ENCODE peak calls at places on chromosomes 16 and 17, in nine cellular contexts. K, L, S, C, Q, E, X, V and F are unnamed samples.

GRCh38 chr17:73363788-73364522 is 52.2 kb upstream of the CDC42EP4 start:
- DNase-seq in Q (no peak), L (peak), V (no peak), C (no peak), K (no peak), S (no peak), X (peak), E (no peak), F (no peak)

GRCh38 chr17:57946798-57947358 is 8.3 kb downstream of the CUEDC1 start:
- DNase-seq in S (no peak), L (no peak), C (peak), Q (no peak), V (no peak), E (peak), K (peak), X (no peak), F (peak)

GRCh38 chr16:82506734-82507133 is 120.0 kb upstream of the CDH13 start:
- DNase-seq in S (no peak), Q (no peak), K (peak), L (no peak), C (peak), X (no peak), V (no peak), E (no peak), F (no peak)

GRCh38 chr17:66451188-66452149 is 149.1 kb downstream of the PRKCA start:
- DNase-seq in K (no peak), Q (peak), V (no peak), C (no peak), L (peak), E (peak), S (no peak), X (peak), F (no peak)

GRCh38 chr16:49492896-49493620 is 119.5 kb downstream of the C16orf78 start:
- DNase-seq in E (no peak), X (peak), L (peak), C (no peak), K (no peak), V (no peak), S (no peak), Q (peak), F (no peak)

GRCh38 chr17:64326420-64327054 is 63.5 kb upstream of the TEX2 start:
- DNase-seq in E (peak), S (no peak), V (no peak), Q (no peak), K (peak), C (peak), L (no peak), X (no peak), F (peak)

GRCh38 chr17:64661981-64662773 is at the start of gene SMURF2:
- DNase-seq in L (peak), C (peak), X (peak), E (peak), V (peak), S (no peak), Q (peak), K (peak), F (peak)

GRCh38 chr16:9096416-9096952 is 5.0 kb downstream of the HAPSTR1 start:
- DNase-seq in S (no peak), V (no peak), X (no peak), C (no peak), K (no peak), E (no peak), L (no peak), Q (no peak), F (peak)

GRCh38 chr17:21573961-21574610 is 118.2 kb upstream of the KCNJ18 start:
- DNase-seq in E (no peak), Q (peak), L (no peak), S (no peak), X (no peak), C (peak), V (no peak), K (peak), F (peak)

GRCh38 chr16:76114681-76115080 is 162.5 kb upstream of the CNTNAP4 start:
- DNase-seq in V (no peak), E (no peak), C (no peak), X (no peak), L (no peak), Q (no peak), K (no peak), S (no peak), F (no peak)

GRCh38 chr16:30886145-30886544 is 7.7 kb downstream of the BCL7C start:
- DNase-seq in C (no peak), S (no peak), V (no peak), X (no peak), Q (no peak), E (no peak), K (no peak), L (no peak), F (no peak)

GRCh38 chr17:36773039-36773438 is 164.2 kb upstream of the LHX1 start:
- DNase-seq in E (no peak), S (no peak), C (no peak), K (no peak), V (no peak), X (peak), Q (no peak), L (no peak), F (no peak)

GRCh38 chr16:86466695-86467406 is 43.5 kb upstream of the FOXF1 start:
- DNase-seq in L (no peak), E (no peak), X (no peak), V (no peak), S (no peak), C (peak), Q (no peak), K (no peak), F (no peak)

GRCh38 chr16:27355610-27356009 is 41.8 kb downstream of the IL4R start:
- DNase-seq in X (peak), E (peak), S (peak), L (peak), K (peak), C (peak), Q (no peak), V (peak), F (no peak)

GRCh38 chr17:55527520-55528118 is 16.4 kb upstream of the SMIM36 start:
- DNase-seq in V (no peak), Q (peak), C (peak), L (peak), E (peak), X (peak), S (peak), K (peak), F (peak)

GRCh38 chr16:471353-472198 is 46.1 kb downstream of the RAB11FIP3 start:
- DNase-seq in Q (peak), K (peak), C (peak), V (peak), E (no peak), X (peak), L (peak), S (no peak), F (peak)

GRCh38 chr17:79160980-79161621 is 86.5 kb downstream of the ENGASE start:
- DNase-seq in V (no peak), E (no peak), C (no peak), X (peak), L (peak), Q (no peak), S (no peak), K (no peak), F (no peak)

GRCh38 chr17:40298726-40299125 is 10.3 kb upstream of the RARA start:
- DNase-seq in E (no peak), K (peak), Q (no peak), S (no peak), X (no peak), V (no peak), C (no peak), L (no peak), F (no peak)

GRCh38 chr17:40530988-40531971 is 29.9 kb upstream of the TNS4 start:
- DNase-seq in X (no peak), V (no peak), Q (no peak), S (no peak), C (no peak), L (no peak), E (no peak), K (no peak), F (no peak)

DNA sequence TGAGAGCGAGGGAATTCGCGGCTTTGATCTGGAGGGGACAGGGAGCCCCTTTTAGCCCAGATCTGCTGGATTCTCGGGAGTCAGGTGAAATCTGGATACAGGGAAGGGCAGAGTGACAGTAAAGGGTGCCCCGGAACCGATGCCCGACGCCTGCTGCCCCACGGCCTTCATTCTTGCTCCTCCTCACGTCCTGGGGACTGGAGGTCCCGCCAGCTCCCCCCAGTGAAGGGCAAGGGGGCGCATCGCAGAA is 596 bp downstream of the OR1F1 start:
- DNase-seq in E (no peak), V (no peak), X (no peak), S (no peak), L (no peak), K (no peak), Q (no peak), C (no peak), F (no peak)
- H3K4me2 ChIP-seq in E (peak), V (peak), X (peak), S (no peak), L (peak), K (peak), Q (peak), C (peak), F (peak)

GRCh38 chr16:15524966-15525365 is 90.6 kb downstream of the BMERB1 start:
- DNase-seq in V (no peak), X (no peak), C (no peak), S (no peak), K (no peak), L (no peak), E (no peak), Q (no peak), F (no peak)

GRCh38 chr16:15523939-15524338 is 89.6 kb downstream of the BMERB1 start:
- DNase-seq in Q (no peak), X (no peak), V (no peak), S (no peak), K (no peak), L (no peak), C (no peak), E (no peak), F (no peak)

GRCh38 chr16:15521758-15522509 is 87.5 kb downstream of the BMERB1 start:
- DNase-seq in S (no peak), E (no peak), Q (peak), C (peak), L (peak), X (no peak), K (no peak), V (no peak), F (peak)

GRCh38 chr16:15521390-15521757 is 87.0 kb downstream of the BMERB1 start:
- DNase-seq in Q (no peak), X (no peak), L (no peak), C (no peak), K (no peak), V (no peak), E (no peak), S (no peak), F (no peak)

GRCh38 chr16:15523092-15523541 is 88.7 kb downstream of the BMERB1 start:
- DNase-seq in S (peak), K (no peak), X (no peak), Q (no peak), E (peak), C (no peak), L (peak), V (no peak), F (no peak)
- H3K4me2 ChIP-seq in S (peak), K (no peak), X (no peak), Q (no peak), E (peak), C (no peak), L (no peak), V (no peak), F (no peak)

DNA sequence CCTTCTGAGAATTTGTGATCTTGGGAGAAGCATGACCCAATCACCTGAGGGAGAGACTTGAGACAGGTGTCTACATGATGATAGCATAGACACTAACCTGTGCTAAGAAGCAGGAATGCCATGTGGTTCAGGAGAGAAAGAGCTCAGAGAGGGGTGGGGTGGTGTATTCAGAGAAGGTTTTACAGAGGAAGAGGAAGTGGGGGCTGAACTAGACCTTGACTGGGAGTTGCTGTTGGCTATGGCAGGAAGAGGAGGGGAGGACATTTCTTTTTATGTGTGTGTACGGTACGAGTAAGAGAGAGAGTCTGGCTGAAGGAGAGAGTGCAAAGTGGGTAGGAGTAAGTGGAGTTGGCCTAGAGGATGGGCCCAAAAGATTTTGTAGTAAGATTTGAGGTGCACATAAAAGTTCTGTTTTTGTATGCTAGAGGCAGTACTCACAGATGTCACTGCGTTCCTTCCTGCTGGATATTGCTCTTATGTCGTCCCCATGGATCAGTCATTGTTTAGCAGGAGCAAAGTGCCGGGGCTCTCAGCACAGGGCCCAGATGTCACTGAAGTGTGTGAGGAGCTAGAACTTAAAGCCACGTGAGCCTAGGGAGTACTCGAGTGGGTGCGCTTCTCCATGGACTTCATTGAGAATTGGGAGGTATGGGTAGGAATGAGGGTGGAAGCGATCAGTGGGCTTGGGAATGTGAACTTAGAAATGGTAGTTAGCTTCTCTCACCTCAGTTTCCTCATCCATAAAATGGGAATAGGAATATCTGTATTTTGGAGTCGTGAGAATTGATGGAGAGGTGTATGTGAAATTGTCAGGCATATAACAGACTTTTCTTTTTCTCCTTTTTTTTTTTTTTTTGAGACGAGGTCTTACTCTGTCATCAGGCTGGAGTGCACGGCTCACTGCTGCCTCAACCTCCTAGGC is 22.1 kb downstream of the SLC7A6 start:
- DNase-seq in L (no peak), C (no peak), V (no peak), X (no peak), K (no peak), E (no peak), Q (no peak), S (no peak), F (no peak)
- H3K4me2 ChIP-seq in L (no peak), C (no peak), V (no peak), X (no peak), K (no peak), E (no peak), Q (no peak), S (no peak), F (no peak)

GRCh38 chr17:7015587-7016020 is 3.2 kb downstream of the RNASEK start:
- DNase-seq in K (peak), C (no peak), Q (no peak), X (no peak), S (no peak), E (no peak), V (no peak), L (no peak), F (no peak)
- H3K4me2 ChIP-seq in K (peak), C (peak), Q (peak), X (peak), S (peak), E (peak), V (peak), L (peak), F (peak)

GRCh38 chr16:47143677-47144558 is at the start of gene NETO2:
- DNase-seq in E (peak), L (peak), K (peak), X (peak), Q (peak), V (no peak), S (no peak), C (peak), F (peak)
- H3K4me2 ChIP-seq in E (peak), L (peak), K (peak), X (peak), Q (peak), V (peak), S (peak), C (peak), F (peak)

GRCh38 chr16:66606000-66606751 is 1.7 kb downstream of the CMTM3 start:
- DNase-seq in V (no peak), X (no peak), K (no peak), Q (no peak), E (no peak), C (no peak), L (no peak), S (no peak), F (peak)
- H3K4me2 ChIP-seq in V (peak), X (peak), K (peak), Q (peak), E (peak), C (peak), L (peak), S (peak), F (peak)

GRCh38 chr16:21608647-21609328 is 9.4 kb downstream of the METTL9 start:
- DNase-seq in V (no peak), E (no peak), L (no peak), Q (no peak), K (peak), C (no peak), S (no peak), X (no peak), F (no peak)
- H3K4me2 ChIP-seq in V (no peak), E (no peak), L (no peak), Q (no peak), K (no peak), C (no peak), S (no peak), X (peak), F (no peak)

GRCh38 chr16:13996778-13997288 is 74.3 kb upstream of the MRTFB start:
- DNase-seq in K (no peak), X (no peak), Q (no peak), S (no peak), E (no peak), C (no peak), V (no peak), L (no peak), F (no peak)
- H3K4me2 ChIP-seq in K (no peak), X (no peak), Q (no peak), S (no peak), E (no peak), C (no peak), V (no peak), L (no peak), F (no peak)